ENCODE peak calls at places on chromosomes 7 and 10, in nine cellular contexts. One of them, this sample, is unnamed.

GRCh38 chr7:143003393-143004051 is 23.4 kb downstream of the OR9A2 start:
- DNase-seq in GM20000: peak
- DNase-seq in PC-3: peak
- DNase-seq in AG09309: peak
- DNase-seq in GM13977: peak
- DNase-seq in neural progenitor cell: peak
- DNase-seq in transverse colon: no peak
- DNase-seq in heart left ventricle: no peak
- DNase-seq in HFF-Myc: no peak
- DNase-seq in this sample: no peak

GRCh38 chr7:155289107-155289506 is 8.6 kb upstream of the INSIG1 start:
- DNase-seq in neural progenitor cell: peak
- DNase-seq in GM20000: no peak
- DNase-seq in AG09309: no peak
- DNase-seq in HFF-Myc: no peak
- DNase-seq in transverse colon: no peak
- DNase-seq in PC-3: no peak
- DNase-seq in heart left ventricle: no peak
- DNase-seq in GM13977: no peak
- DNase-seq in this sample: no peak

GRCh38 chr7:22640269-22640668 is 86.7 kb upstream of the IL6 start:
- DNase-seq in transverse colon: no peak
- DNase-seq in AG09309: no peak
- DNase-seq in PC-3: no peak
- DNase-seq in neural progenitor cell: no peak
- DNase-seq in heart left ventricle: no peak
- DNase-seq in GM20000: peak
- DNase-seq in GM13977: peak
- DNase-seq in HFF-Myc: no peak
- DNase-seq in this sample: no peak

GRCh38 chr10:82319558-82319957 is 444.6 kb downstream of the NRG3 start:
- DNase-seq in transverse colon: no peak
- DNase-seq in GM13977: no peak
- DNase-seq in heart left ventricle: no peak
- DNase-seq in neural progenitor cell: peak
- DNase-seq in PC-3: no peak
- DNase-seq in AG09309: no peak
- DNase-seq in HFF-Myc: no peak
- DNase-seq in GM20000: no peak
- DNase-seq in this sample: no peak

GRCh38 chr7:114243019-114243507 is 171.6 kb upstream of the FOXP2 start:
- DNase-seq in transverse colon: no peak
- DNase-seq in PC-3: no peak
- DNase-seq in GM13977: no peak
- DNase-seq in AG09309: no peak
- DNase-seq in heart left ventricle: no peak
- DNase-seq in GM20000: no peak
- DNase-seq in neural progenitor cell: no peak
- DNase-seq in HFF-Myc: no peak
- DNase-seq in this sample: no peak

GRCh38 chr10:48684792-48685651 is at the start of gene WDFY4:
- DNase-seq in PC-3: no peak
- DNase-seq in GM20000: peak
- DNase-seq in heart left ventricle: peak
- DNase-seq in AG09309: no peak
- DNase-seq in HFF-Myc: no peak
- DNase-seq in transverse colon: peak
- DNase-seq in neural progenitor cell: no peak
- DNase-seq in GM13977: peak
- DNase-seq in this sample: no peak

GRCh38 chr7:156145996-156146395 is 333.7 kb upstream of the SHH start:
- DNase-seq in HFF-Myc: no peak
- DNase-seq in transverse colon: no peak
- DNase-seq in neural progenitor cell: no peak
- DNase-seq in GM20000: no peak
- DNase-seq in GM13977: no peak
- DNase-seq in PC-3: no peak
- DNase-seq in heart left ventricle: no peak
- DNase-seq in AG09309: no peak
- DNase-seq in this sample: no peak

GRCh38 chr7:73822319-73823173 is 8.2 kb upstream of the CLDN4 start:
- DNase-seq in GM20000: no peak
- DNase-seq in GM13977: no peak
- DNase-seq in transverse colon: peak
- DNase-seq in neural progenitor cell: peak
- DNase-seq in HFF-Myc: peak
- DNase-seq in AG09309: peak
- DNase-seq in PC-3: peak
- DNase-seq in heart left ventricle: no peak
- DNase-seq in this sample: no peak

GRCh38 chr10:118488710-118489497 is 106.5 kb downstream of the PRLHR start:
- DNase-seq in HFF-Myc: no peak
- DNase-seq in AG09309: no peak
- DNase-seq in heart left ventricle: no peak
- DNase-seq in PC-3: no peak
- DNase-seq in neural progenitor cell: no peak
- DNase-seq in transverse colon: no peak
- DNase-seq in GM13977: no peak
- DNase-seq in GM20000: no peak
- DNase-seq in this sample: no peak

GRCh38 chr7:107914834-107915233 is 23.9 kb downstream of the DLD start:
- DNase-seq in heart left ventricle: no peak
- DNase-seq in HFF-Myc: no peak
- DNase-seq in AG09309: no peak
- DNase-seq in neural progenitor cell: no peak
- DNase-seq in PC-3: no peak
- DNase-seq in GM13977: no peak
- DNase-seq in GM20000: no peak
- DNase-seq in transverse colon: no peak
- DNase-seq in this sample: no peak

GRCh38 chr10:116024479-116024878 is 248.5 kb downstream of the GFRA1 start:
- DNase-seq in GM13977: no peak
- DNase-seq in PC-3: no peak
- DNase-seq in heart left ventricle: no peak
- DNase-seq in HFF-Myc: no peak
- DNase-seq in AG09309: no peak
- DNase-seq in GM20000: no peak
- DNase-seq in neural progenitor cell: no peak
- DNase-seq in transverse colon: no peak
- DNase-seq in this sample: no peak

GRCh38 chr7:33093266-33093665 is 15.9 kb downstream of the RP9 start:
- DNase-seq in neural progenitor cell: no peak
- DNase-seq in GM20000: no peak
- DNase-seq in PC-3: no peak
- DNase-seq in heart left ventricle: no peak
- DNase-seq in HFF-Myc: no peak
- DNase-seq in transverse colon: no peak
- DNase-seq in AG09309: no peak
- DNase-seq in GM13977: no peak
- DNase-seq in this sample: no peak

GRCh38 chr7:5424689-5425506 is 1.3 kb upstream of the TNRC18 start:
- DNase-seq in HFF-Myc: no peak
- DNase-seq in GM20000: peak
- DNase-seq in heart left ventricle: peak
- DNase-seq in neural progenitor cell: peak
- DNase-seq in AG09309: no peak
- DNase-seq in GM13977: no peak
- DNase-seq in transverse colon: peak
- DNase-seq in PC-3: peak
- DNase-seq in this sample: peak

GRCh38 chr7:96189129-96189815 is 132.6 kb downstream of the SLC25A13 start:
- DNase-seq in GM20000: no peak
- DNase-seq in AG09309: no peak
- DNase-seq in HFF-Myc: no peak
- DNase-seq in neural progenitor cell: no peak
- DNase-seq in heart left ventricle: no peak
- DNase-seq in GM13977: no peak
- DNase-seq in transverse colon: peak
- DNase-seq in PC-3: no peak
- DNase-seq in this sample: no peak

GRCh38 chr7:133678137-133678814 is 425.4 kb downstream of the EXOC4 start:
- DNase-seq in neural progenitor cell: no peak
- DNase-seq in GM20000: no peak
- DNase-seq in transverse colon: no peak
- DNase-seq in heart left ventricle: no peak
- DNase-seq in HFF-Myc: no peak
- DNase-seq in GM13977: no peak
- DNase-seq in AG09309: no peak
- DNase-seq in PC-3: no peak
- DNase-seq in this sample: no peak

GRCh38 chr10:82750538-82750937 is 875.5 kb downstream of the NRG3 start:
- DNase-seq in HFF-Myc: no peak
- DNase-seq in AG09309: no peak
- DNase-seq in heart left ventricle: no peak
- DNase-seq in transverse colon: no peak
- DNase-seq in neural progenitor cell: no peak
- DNase-seq in GM13977: no peak
- DNase-seq in PC-3: no peak
- DNase-seq in GM20000: no peak
- DNase-seq in this sample: no peak

GRCh38 chr10:93096901-93097300 is 23.2 kb downstream of the CYP26A1 start:
- DNase-seq in AG09309: no peak
- DNase-seq in GM20000: no peak
- DNase-seq in PC-3: no peak
- DNase-seq in transverse colon: no peak
- DNase-seq in HFF-Myc: no peak
- DNase-seq in heart left ventricle: no peak
- DNase-seq in GM13977: no peak
- DNase-seq in neural progenitor cell: no peak
- DNase-seq in this sample: no peak

GRCh38 chr10:98246911-98247820 is 20.8 kb downstream of the LOXL4 start:
- DNase-seq in HFF-Myc: peak
- DNase-seq in transverse colon: no peak
- DNase-seq in heart left ventricle: no peak
- DNase-seq in GM20000: no peak
- DNase-seq in GM13977: no peak
- DNase-seq in AG09309: peak
- DNase-seq in PC-3: no peak
- DNase-seq in neural progenitor cell: no peak
- DNase-seq in this sample: no peak

GRCh38 chr7:151408839-151409554 is 841 bp downstream of the WDR86 start:
- DNase-seq in HFF-Myc: no peak
- DNase-seq in transverse colon: peak
- DNase-seq in neural progenitor cell: peak
- DNase-seq in AG09309: no peak
- DNase-seq in GM13977: no peak
- DNase-seq in GM20000: no peak
- DNase-seq in heart left ventricle: peak
- DNase-seq in PC-3: no peak
- DNase-seq in this sample: peak

GRCh38 chr10:490256-490655 is 199.2 kb downstream of the DIP2C start:
- DNase-seq in heart left ventricle: no peak
- DNase-seq in GM20000: no peak
- DNase-seq in PC-3: no peak
- DNase-seq in transverse colon: peak
- DNase-seq in AG09309: peak
- DNase-seq in GM13977: no peak
- DNase-seq in neural progenitor cell: no peak
- DNase-seq in HFF-Myc: no peak
- DNase-seq in this sample: no peak

GRCh38 chr7:66837007-66837406 is 84.0 kb upstream of the TMEM248 start:
- DNase-seq in HFF-Myc: peak
- DNase-seq in PC-3: peak
- DNase-seq in neural progenitor cell: peak
- DNase-seq in heart left ventricle: peak
- DNase-seq in GM20000: no peak
- DNase-seq in transverse colon: peak
- DNase-seq in AG09309: no peak
- DNase-seq in GM13977: no peak
- DNase-seq in this sample: no peak
- TF ChIP-seq CTCF in HFF-Myc: peak
- TF ChIP-seq CTCF in PC-3: peak
- TF ChIP-seq CTCF in neural progenitor cell: peak
- TF ChIP-seq CTCF in heart left ventricle: peak
- TF ChIP-seq CTCF in GM20000: no peak
- TF ChIP-seq CTCF in transverse colon: no peak
- TF ChIP-seq CTCF in AG09309: peak
- TF ChIP-seq CTCF in GM13977: peak
- TF ChIP-seq CTCF in this sample: peak

GRCh38 chr10:3255086-3255485 is 82.5 kb upstream of the PITRM1 start:
- DNase-seq in PC-3: no peak
- DNase-seq in heart left ventricle: no peak
- DNase-seq in transverse colon: no peak
- DNase-seq in GM20000: no peak
- DNase-seq in AG09309: no peak
- DNase-seq in HFF-Myc: no peak
- DNase-seq in GM13977: no peak
- DNase-seq in neural progenitor cell: no peak
- DNase-seq in this sample: no peak
- TF ChIP-seq CTCF in PC-3: no peak
- TF ChIP-seq CTCF in heart left ventricle: no peak
- TF ChIP-seq CTCF in transverse colon: no peak
- TF ChIP-seq CTCF in GM20000: no peak
- TF ChIP-seq CTCF in AG09309: no peak
- TF ChIP-seq CTCF in HFF-Myc: no peak
- TF ChIP-seq CTCF in GM13977: no peak
- TF ChIP-seq CTCF in neural progenitor cell: no peak
- TF ChIP-seq CTCF in this sample: no peak

GRCh38 chr7:105444342-105444938 is 55.7 kb upstream of the SRPK2 start:
- DNase-seq in GM13977: no peak
- DNase-seq in transverse colon: no peak
- DNase-seq in neural progenitor cell: no peak
- DNase-seq in GM20000: no peak
- DNase-seq in AG09309: no peak
- DNase-seq in heart left ventricle: no peak
- DNase-seq in PC-3: no peak
- DNase-seq in HFF-Myc: no peak
- DNase-seq in this sample: no peak

GRCh38 chr7:105438847-105439173 is 50.1 kb upstream of the SRPK2 start:
- DNase-seq in AG09309: no peak
- DNase-seq in transverse colon: no peak
- DNase-seq in GM13977: no peak
- DNase-seq in GM20000: no peak
- DNase-seq in HFF-Myc: no peak
- DNase-seq in heart left ventricle: no peak
- DNase-seq in PC-3: no peak
- DNase-seq in neural progenitor cell: no peak
- DNase-seq in this sample: no peak

GRCh38 chr7:105438254-105438653 is 49.5 kb upstream of the SRPK2 start:
- DNase-seq in neural progenitor cell: no peak
- DNase-seq in transverse colon: no peak
- DNase-seq in GM20000: no peak
- DNase-seq in AG09309: no peak
- DNase-seq in HFF-Myc: no peak
- DNase-seq in PC-3: no peak
- DNase-seq in heart left ventricle: no peak
- DNase-seq in GM13977: no peak
- DNase-seq in this sample: no peak

GRCh38 chr7:105439174-105439893 is 50.6 kb upstream of the SRPK2 start:
- DNase-seq in GM20000: no peak
- DNase-seq in neural progenitor cell: no peak
- DNase-seq in AG09309: peak
- DNase-seq in PC-3: peak
- DNase-seq in transverse colon: peak
- DNase-seq in heart left ventricle: no peak
- DNase-seq in GM13977: no peak
- DNase-seq in HFF-Myc: no peak
- DNase-seq in this sample: no peak
- TF ChIP-seq CTCF in GM20000: no peak
- TF ChIP-seq CTCF in neural progenitor cell: no peak
- TF ChIP-seq CTCF in AG09309: peak
- TF ChIP-seq CTCF in PC-3: peak
- TF ChIP-seq CTCF in transverse colon: peak
- TF ChIP-seq CTCF in heart left ventricle: no peak
- TF ChIP-seq CTCF in GM13977: no peak
- TF ChIP-seq CTCF in HFF-Myc: no peak
- TF ChIP-seq CTCF in this sample: no peak

GRCh38 chr7:146291900-146292299 is 175.3 kb downstream of the CNTNAP2 start:
- DNase-seq in neural progenitor cell: no peak
- DNase-seq in transverse colon: no peak
- DNase-seq in AG09309: no peak
- DNase-seq in heart left ventricle: no peak
- DNase-seq in GM20000: no peak
- DNase-seq in HFF-Myc: no peak
- DNase-seq in PC-3: no peak
- DNase-seq in GM13977: no peak
- DNase-seq in this sample: no peak
- TF ChIP-seq CTCF in neural progenitor cell: no peak
- TF ChIP-seq CTCF in transverse colon: no peak
- TF ChIP-seq CTCF in AG09309: no peak
- TF ChIP-seq CTCF in heart left ventricle: no peak
- TF ChIP-seq CTCF in GM20000: no peak
- TF ChIP-seq CTCF in HFF-Myc: no peak
- TF ChIP-seq CTCF in PC-3: no peak
- TF ChIP-seq CTCF in GM13977: no peak
- TF ChIP-seq CTCF in this sample: no peak

This sample was measured in endothelial cell.